ENCODE peak calls at places on chromosomes 1 and 21, in four cellular contexts. S is cardiac fibroblast, U is LoVo, V is tibial nerve. E is an unnamed sample.

GRCh38 chr1:15734901-15735300 is 1.2 kb upstream of the SLC25A34 start:
- DNase-seq in U (no peak), S (no peak), V (no peak), E (no peak)

GRCh38 chr1:185450917-185451316 is 133.9 kb upstream of the IVNS1ABP start:
- DNase-seq in U (no peak), S (no peak), V (no peak), E (no peak)

GRCh38 chr1:58816747-58817221 is 32.9 kb upstream of the JUN start:
- DNase-seq in V (no peak), U (no peak), S (peak), E (peak)

GRCh38 chr1:66388918-66389317 is 145.0 kb upstream of the SGIP1 start:
- DNase-seq in S (no peak), V (no peak), U (no peak), E (no peak)

GRCh38 chr1:73953611-73954010 is 244.4 kb downstream of the LRRIQ3 start:
- DNase-seq in U (no peak), S (no peak), V (no peak), E (no peak)

GRCh38 chr1:39438002-39438401 is 53.4 kb upstream of the BMP8A start:
- DNase-seq in V (no peak), S (no peak), U (no peak), E (no peak)

GRCh38 chr1:6785721-6786505 is 659 bp downstream of the CAMTA1 start:
- DNase-seq in V (no peak), S (peak), U (peak), E (peak)

GRCh38 chr1:206856674-206857464 is 8.6 kb upstream of the IL20 start:
- DNase-seq in V (no peak), S (no peak), U (no peak), E (no peak)

GRCh38 chr1:54002544-54003248 is 15.3 kb downstream of the LDLRAD1 start:
- DNase-seq in S (no peak), U (no peak), V (no peak), E (no peak)

GRCh38 chr1:42979037-42979432 is 20.4 kb upstream of the SLC2A1 start:
- DNase-seq in U (no peak), V (no peak), S (no peak), E (no peak)

GRCh38 chr1:167011560-167012191 is 22.6 kb downstream of the MAEL start:
- DNase-seq in V (no peak), U (no peak), S (no peak), E (no peak)

GRCh38 chr1:5729636-5730145 is 262.5 kb downstream of the NPHP4 start:
- DNase-seq in S (no peak), U (no peak), V (no peak), E (no peak)

GRCh38 chr1:10795305-10796021 is 983 bp downstream of the CASZ1 start:
- DNase-seq in U (no peak), V (no peak), S (no peak), E (peak)

GRCh38 chr1:212982430-212983152 is 32.2 kb downstream of the VASH2 start:
- DNase-seq in V (no peak), S (no peak), U (no peak), E (no peak)

GRCh38 chr1:145758116-145758515 is 38.8 kb downstream of the CD160 start:
- DNase-seq in V (no peak), S (no peak), U (no peak), E (no peak)

GRCh38 chr1:222140206-222140605 is 398.3 kb upstream of the DUSP10 start:
- DNase-seq in V (no peak), S (no peak), U (no peak), E (no peak)

GRCh38 chr1:20100632-20101355 is 18.5 kb downstream of the PLA2G2D start:
- DNase-seq in V (peak), S (peak), U (peak), E (peak)

GRCh38 chr1:212186427-212187207 is 98.6 kb upstream of the PPP2R5A start:
- DNase-seq in U (no peak), V (no peak), S (peak), E (no peak)

GRCh38 chr1:89962742-89963075 is 32.2 kb upstream of the ZNF326 start:
- DNase-seq in V (no peak), U (no peak), S (no peak), E (no peak)

GRCh38 chr1:93525431-93525830 is 77.5 kb downstream of the FNBP1L start:
- DNase-seq in V (no peak), S (peak), U (no peak), E (peak)

GRCh38 chr1:28437924-28438699 is 67.7 kb upstream of the RCC1 start:
- DNase-seq in V (peak), S (peak), U (peak), E (peak)

GRCh38 chr1:214264196-214264595 is 16.8 kb upstream of the SMYD2 start:
- DNase-seq in U (no peak), V (no peak), S (no peak), E (no peak)

GRCh38 chr1:154720328-154721301 is 112.6 kb upstream of the ADAR start:
- DNase-seq in U (no peak), V (no peak), S (no peak), E (no peak)

GRCh38 chr1:232922475-232922874 is 27.9 kb upstream of the NTPCR start:
- DNase-seq in U (no peak), S (peak), V (no peak), E (no peak)

GRCh38 chr21:35335951-35336446 is 286.9 kb upstream of the RUNX1 start:
- DNase-seq in V (no peak), U (no peak), S (no peak), E (no peak)

GRCh38 chr1:114956570-114956969 is 73.1 kb upstream of the TSHB start:
- DNase-seq in U (no peak), S (peak), V (no peak), E (peak)

E was measured in dermis blood vessel endothelial cell.